ENCODE peak calls at places on chromosomes 11 and 22, in seven cellular contexts. F is tibial nerve, L is NCI-H774, C is Calu3, X is nephron progenitor cell, S is Right ventricle myocardium superior, I is AG04450. D is an unnamed sample.
A peak's percentile ranks its signal among the peaks of the same experiment; 100 is the strongest.

GRCh38 chr11:5831196-5831829 is 10.4 kb downstream of the OR52E6 start:
- DNase-seq in C (no peak), F (no peak), X (peak; percentile 3), L (no peak), S (no peak), I (no peak), D (no peak)

GRCh38 chr11:124943242-124943641 is 7.4 kb upstream of the HEPACAM start:
- DNase-seq in C (no peak), X (no peak), S (no peak), F (no peak), I (no peak), L (no peak), D (no peak)

GRCh38 chr11:131609317-131609716 is 238.9 kb downstream of the NTM start:
- DNase-seq in L (no peak), S (no peak), C (no peak), F (no peak), I (peak; percentile 7), X (no peak), D (no peak)

GRCh38 chr11:17354070-17354924 is 2.7 kb downstream of the NCR3LG1 start:
- DNase-seq in C (peak; percentile 81), X (peak; percentile 71), I (peak; percentile 26), L (peak; percentile 60), F (peak; percentile 22), S (no peak), D (peak; percentile 79)

GRCh38 chr11:128929468-128929867 is 13.2 kb downstream of the TP53AIP1 start:
- DNase-seq in C (peak; percentile 6), L (no peak), S (no peak), X (no peak), I (no peak), F (no peak), D (no peak)

GRCh38 chr22:42680648-42681047 is 31.5 kb upstream of the CYB5R3 start:
- DNase-seq in C (peak; percentile 69), L (no peak), F (no peak), I (peak; percentile 68), X (no peak), S (no peak), D (no peak)

GRCh38 chr11:119853581-119854360 is 124.8 kb upstream of the NECTIN1 start:
- DNase-seq in X (no peak), I (no peak), F (no peak), S (no peak), L (no peak), C (no peak), D (no peak)

GRCh38 chr11:108345767-108346166 is 121.6 kb downstream of the C11orf65 start:
- DNase-seq in X (no peak), C (no peak), S (no peak), I (no peak), L (no peak), F (no peak), D (no peak)

GRCh38 chr22:44680481-44680894 is 21.5 kb upstream of the PRR5 start:
- DNase-seq in C (no peak), I (no peak), S (no peak), L (no peak), X (no peak), F (no peak), D (no peak)

GRCh38 chr11:5153574-5154431 is 754 bp downstream of the OR52A1 start:
- DNase-seq in C (no peak), I (no peak), X (no peak), L (no peak), F (no peak), S (no peak), D (no peak)

GRCh38 chr22:39592104-39593060 is 21.8 kb downstream of the CACNA1I start:
- DNase-seq in S (no peak), X (no peak), I (peak; percentile 45), L (no peak), C (peak; percentile 76), F (no peak), D (no peak)

GRCh38 chr11:65224939-65225283 is 36.9 kb upstream of the POLA2 start:
- DNase-seq in I (peak; percentile 38), X (no peak), S (peak; percentile 52), C (peak; percentile 27), L (no peak), F (peak; percentile 32), D (no peak)

GRCh38 chr11:73184953-73185671 is 33.0 kb upstream of the P2RY2 start:
- DNase-seq in C (peak; percentile 79), I (no peak), X (peak; percentile 70), S (peak; percentile 78), L (peak; percentile 40), F (no peak), D (peak; percentile 41)

GRCh38 chr11:67646535-67647336 is 3.8 kb downstream of the ACY3 start:
- DNase-seq in C (peak; percentile 58), I (no peak), F (no peak), L (no peak), S (no peak), X (no peak), D (no peak)

GRCh38 chr11:8090756-8091155 is 9.7 kb downstream of the TUB start:
- DNase-seq in L (no peak), S (no peak), I (no peak), F (no peak), X (peak; percentile 85), C (peak; percentile 32), D (peak; percentile 21)

GRCh38 chr11:86179646-86180064 is 64.9 kb upstream of the EED start:
- DNase-seq in I (no peak), F (no peak), C (no peak), X (no peak), L (no peak), S (no peak), D (no peak)

GRCh38 chr11:114832532-114833125 is 154.3 kb downstream of the NXPE2 start:
- DNase-seq in C (no peak), F (no peak), X (no peak), S (no peak), I (no peak), L (peak; percentile 83), D (peak; percentile 87)

GRCh38 chr11:15418887-15419286 is 304.2 kb downstream of the INSC start:
- DNase-seq in X (no peak), I (no peak), C (no peak), S (no peak), F (no peak), L (no peak), D (no peak)

GRCh38 chr11:64510759-64511158 is 80.3 kb upstream of the SLC22A12 start:
- DNase-seq in L (no peak), X (no peak), S (no peak), I (no peak), C (no peak), F (no peak), D (no peak)

GRCh38 chr11:85955531-85955930 is 100.3 kb downstream of the CCDC83 start:
- DNase-seq in L (no peak), C (no peak), X (no peak), S (no peak), F (no peak), I (peak; percentile 39), D (no peak)

GRCh38 chr11:121421149-121421906 is 30.8 kb upstream of the SORL1 start:
- DNase-seq in F (no peak), X (no peak), S (no peak), I (no peak), L (no peak), C (no peak), D (no peak)

GRCh38 chr11:17798253-17798652 is 63.7 kb downstream of the KCNC1 start:
- DNase-seq in X (no peak), C (no peak), I (no peak), S (peak; percentile 73), L (no peak), F (no peak), D (no peak)

GRCh38 chr22:48071828-48072227 is 1309.4 kb downstream of the TBC1D22A start:
- DNase-seq in F (no peak), L (no peak), I (no peak), S (no peak), C (no peak), X (no peak), D (no peak)

GRCh38 chr11:1002091-1002984 is 34.2 kb downstream of the MUC6 start:
- DNase-seq in L (no peak), I (no peak), C (no peak), S (no peak), F (no peak), X (no peak), D (no peak)

GRCh38 chr11:72918825-72919224 is 104.6 kb downstream of the ATG16L2 start:
- DNase-seq in F (no peak), S (no peak), L (no peak), C (no peak), I (no peak), X (no peak), D (no peak)

GRCh38 chr22:20646377-20646776 is 127.5 kb upstream of the SERPIND1 start:
- DNase-seq in L (no peak), C (no peak), S (no peak), X (no peak), F (no peak), I (no peak), D (no peak)

GRCh38 chr11:134264966-134265365 is 11.2 kb upstream of the GLB1L3 start:
- DNase-seq in S (no peak), I (no peak), X (no peak), F (no peak), C (no peak), L (no peak), D (no peak)

GRCh38 chr11:86696004-86696403 is 23.6 kb upstream of the ME3 start:
- DNase-seq in F (no peak), X (no peak), I (peak; percentile 73), L (no peak), C (no peak), S (no peak), D (no peak)

GRCh38 chr11:57482782-57483569 is 22.6 kb downstream of the RTN4RL2 start:
- DNase-seq in X (peak; percentile 88), L (no peak), I (no peak), C (no peak), S (peak; percentile 66), F (no peak), D (no peak)

GRCh38 chr22:31300896-31301295 is 8.6 kb upstream of the PIK3IP1 start:
- DNase-seq in L (no peak), X (no peak), C (no peak), F (no peak), S (no peak), I (no peak), D (no peak)

GRCh38 chr11:68370211-68371111 is 58.1 kb downstream of the LRP5 start:
- DNase-seq in I (no peak), L (no peak), X (peak; percentile 45), S (peak; percentile 66), C (no peak), F (no peak), D (no peak)

GRCh38 chr11:96019810-96020747 is 96.2 kb upstream of the MTMR2 start:
- DNase-seq in L (no peak), C (no peak), X (no peak), F (no peak), S (no peak), I (no peak), D (no peak)

GRCh38 chr11:57116654-57117053 is 65.1 kb upstream of the LRRC55 start:
- DNase-seq in F (no peak), C (peak; percentile 33), S (peak; percentile 44), I (peak; percentile 18), X (peak; percentile 44), L (peak; percentile 12), D (no peak)

GRCh38 chr11:21774212-21774611 is 418.7 kb upstream of the ANO5 start:
- DNase-seq in X (no peak), C (no peak), S (no peak), L (no peak), F (no peak), I (no peak), D (peak; percentile 65)

D was measured in NCI-H2081.